ENCODE peak calls at places on chromosomes 12 and 14, in six cellular contexts. One of them, this sample, is unnamed.

GRCh38 chr14:75094896-75095295 is 25.5 kb downstream of the ZC2HC1C start:
- DNase-seq in cortex of kidney: no peak
- DNase-seq in erythroblast: no peak
- DNase-seq in naive thymus-derived CD8-positive, alpha-beta T cell: no peak
- DNase-seq in stimulated activated CD4-positive, alpha-beta T cell treated with anti-CD3 and anti-CD28 coated beads, Interleukin-4, amount 100 ng/mL, for 1 hour: no peak
- DNase-seq in stomach: no peak
- DNase-seq in this sample: no peak

GRCh38 chr12:82635263-82635662 is 51.4 kb upstream of the TMTC2 start:
- DNase-seq in stimulated activated CD4-positive, alpha-beta T cell treated with anti-CD3 and anti-CD28 coated beads, Interleukin-4, amount 100 ng/mL, for 1 hour: no peak
- DNase-seq in cortex of kidney: no peak
- DNase-seq in stomach: no peak
- DNase-seq in erythroblast: no peak
- DNase-seq in naive thymus-derived CD8-positive, alpha-beta T cell: no peak
- DNase-seq in this sample: peak

GRCh38 chr12:125503128-125503527 is 437.9 kb downstream of the AACS start:
- DNase-seq in erythroblast: no peak
- DNase-seq in stomach: no peak
- DNase-seq in stimulated activated CD4-positive, alpha-beta T cell treated with anti-CD3 and anti-CD28 coated beads, Interleukin-4, amount 100 ng/mL, for 1 hour: no peak
- DNase-seq in cortex of kidney: no peak
- DNase-seq in naive thymus-derived CD8-positive, alpha-beta T cell: no peak
- DNase-seq in this sample: no peak

GRCh38 chr12:53550595-53550994 is 43.3 kb upstream of the NPFF start:
- DNase-seq in stomach: no peak
- DNase-seq in naive thymus-derived CD8-positive, alpha-beta T cell: no peak
- DNase-seq in cortex of kidney: no peak
- DNase-seq in erythroblast: no peak
- DNase-seq in stimulated activated CD4-positive, alpha-beta T cell treated with anti-CD3 and anti-CD28 coated beads, Interleukin-4, amount 100 ng/mL, for 1 hour: no peak
- DNase-seq in this sample: no peak

GRCh38 chr12:103249614-103250013 is 246.2 kb downstream of the C12orf42 start:
- DNase-seq in naive thymus-derived CD8-positive, alpha-beta T cell: no peak
- DNase-seq in stimulated activated CD4-positive, alpha-beta T cell treated with anti-CD3 and anti-CD28 coated beads, Interleukin-4, amount 100 ng/mL, for 1 hour: no peak
- DNase-seq in erythroblast: no peak
- DNase-seq in cortex of kidney: no peak
- DNase-seq in stomach: no peak
- DNase-seq in this sample: no peak

GRCh38 chr12:69389836-69390235 is 30.3 kb downstream of the YEATS4 start:
- DNase-seq in stomach: no peak
- DNase-seq in cortex of kidney: no peak
- DNase-seq in naive thymus-derived CD8-positive, alpha-beta T cell: no peak
- DNase-seq in stimulated activated CD4-positive, alpha-beta T cell treated with anti-CD3 and anti-CD28 coated beads, Interleukin-4, amount 100 ng/mL, for 1 hour: no peak
- DNase-seq in erythroblast: no peak
- DNase-seq in this sample: no peak

GRCh38 chr12:2528001-2528400 is 266.8 kb upstream of the FKBP4 start:
- DNase-seq in cortex of kidney: no peak
- DNase-seq in erythroblast: no peak
- DNase-seq in stimulated activated CD4-positive, alpha-beta T cell treated with anti-CD3 and anti-CD28 coated beads, Interleukin-4, amount 100 ng/mL, for 1 hour: no peak
- DNase-seq in stomach: no peak
- DNase-seq in naive thymus-derived CD8-positive, alpha-beta T cell: no peak
- DNase-seq in this sample: no peak

GRCh38 chr14:98808494-98809407 is 463.2 kb downstream of the BCL11B start:
- DNase-seq in erythroblast: no peak
- DNase-seq in stomach: peak
- DNase-seq in naive thymus-derived CD8-positive, alpha-beta T cell: no peak
- DNase-seq in cortex of kidney: no peak
- DNase-seq in stimulated activated CD4-positive, alpha-beta T cell treated with anti-CD3 and anti-CD28 coated beads, Interleukin-4, amount 100 ng/mL, for 1 hour: no peak
- DNase-seq in this sample: no peak

GRCh38 chr14:50830932-50831703 is at the start of gene NIN:
- DNase-seq in naive thymus-derived CD8-positive, alpha-beta T cell: peak
- DNase-seq in stimulated activated CD4-positive, alpha-beta T cell treated with anti-CD3 and anti-CD28 coated beads, Interleukin-4, amount 100 ng/mL, for 1 hour: peak
- DNase-seq in cortex of kidney: no peak
- DNase-seq in erythroblast: peak
- DNase-seq in stomach: peak
- DNase-seq in this sample: peak

GRCh38 chr12:108570743-108571603 is 8.6 kb downstream of the ISCU start:
- DNase-seq in naive thymus-derived CD8-positive, alpha-beta T cell: no peak
- DNase-seq in cortex of kidney: no peak
- DNase-seq in stimulated activated CD4-positive, alpha-beta T cell treated with anti-CD3 and anti-CD28 coated beads, Interleukin-4, amount 100 ng/mL, for 1 hour: no peak
- DNase-seq in stomach: no peak
- DNase-seq in erythroblast: peak
- DNase-seq in this sample: no peak

GRCh38 chr14:51240804-51241380 is 845 bp downstream of the TMX1 start:
- DNase-seq in erythroblast: peak
- DNase-seq in stomach: no peak
- DNase-seq in naive thymus-derived CD8-positive, alpha-beta T cell: no peak
- DNase-seq in cortex of kidney: no peak
- DNase-seq in stimulated activated CD4-positive, alpha-beta T cell treated with anti-CD3 and anti-CD28 coated beads, Interleukin-4, amount 100 ng/mL, for 1 hour: no peak
- DNase-seq in this sample: no peak

GRCh38 chr14:63795532-63795931 is 57.3 kb upstream of the SYNE2 start:
- DNase-seq in cortex of kidney: no peak
- DNase-seq in stimulated activated CD4-positive, alpha-beta T cell treated with anti-CD3 and anti-CD28 coated beads, Interleukin-4, amount 100 ng/mL, for 1 hour: no peak
- DNase-seq in naive thymus-derived CD8-positive, alpha-beta T cell: no peak
- DNase-seq in erythroblast: no peak
- DNase-seq in stomach: no peak
- DNase-seq in this sample: no peak

GRCh38 chr12:9868271-9868815 is 811 bp downstream of the CLEC2B start:
- DNase-seq in erythroblast: no peak
- DNase-seq in stimulated activated CD4-positive, alpha-beta T cell treated with anti-CD3 and anti-CD28 coated beads, Interleukin-4, amount 100 ng/mL, for 1 hour: no peak
- DNase-seq in cortex of kidney: no peak
- DNase-seq in naive thymus-derived CD8-positive, alpha-beta T cell: no peak
- DNase-seq in stomach: no peak
- DNase-seq in this sample: no peak

GRCh38 chr14:59251811-59252771 is 63.6 kb downstream of the DAAM1 start:
- DNase-seq in naive thymus-derived CD8-positive, alpha-beta T cell: no peak
- DNase-seq in stomach: no peak
- DNase-seq in cortex of kidney: no peak
- DNase-seq in stimulated activated CD4-positive, alpha-beta T cell treated with anti-CD3 and anti-CD28 coated beads, Interleukin-4, amount 100 ng/mL, for 1 hour: no peak
- DNase-seq in erythroblast: no peak
- DNase-seq in this sample: no peak